ENCODE peak calls at places on chromosomes 2 and 18, in nine cellular contexts. Z is posterior vena cava; H is K562; S is esophagus squamous epithelium; A is T-helper 9 cell; X is effector memory CD8-positive, alpha-beta T cell; I is NCI-H146; O is erythroblast; U is IMR-90. P is an unnamed sample.

GRCh38 chr2:12251121-12251520 is 465.6 kb upstream of the TRIB2 start:
- DNase-seq in Z (no peak), H (no peak), S (no peak), A (no peak), X (no peak), I (no peak), O (no peak), U (no peak), P (no peak)

GRCh38 chr18:1018211-1018651 is 113.6 kb downstream of the ADCYAP1 start:
- DNase-seq in Z (no peak), H (no peak), S (no peak), A (no peak), X (no peak), I (peak), O (no peak), U (peak), P (no peak)

GRCh38 chr18:67216846-67217245 is 299.7 kb downstream of the DSEL start:
- DNase-seq in Z (no peak), H (no peak), S (no peak), A (no peak), X (no peak), I (no peak), O (no peak), U (peak), P (no peak)

GRCh38 chr2:231604101-231604684 is 11.5 kb downstream of the TEX44 start:
- DNase-seq in Z (peak), H (no peak), S (no peak), A (peak), X (no peak), I (peak), O (no peak), U (no peak), P (no peak)

GRCh38 chr18:8409151-8409550 is 200.1 kb upstream of the RAB12 start:
- DNase-seq in Z (no peak), H (no peak), S (no peak), A (no peak), X (no peak), I (no peak), O (no peak), U (no peak), P (no peak)

GRCh38 chr2:176637497-176638166 is 368.4 kb downstream of the MTX2 start:
- DNase-seq in Z (peak), H (no peak), S (no peak), A (no peak), X (no peak), I (peak), O (no peak), U (peak), P (no peak)

GRCh38 chr18:59921384-59921891 is 21.6 kb downstream of the PMAIP1 start:
- DNase-seq in Z (no peak), H (no peak), S (no peak), A (peak), X (peak), I (no peak), O (no peak), U (no peak), P (peak)

GRCh38 chr2:10242998-10243925 is 59.4 kb upstream of the HPCAL1 start:
- DNase-seq in Z (peak), H (no peak), S (no peak), A (no peak), X (no peak), I (no peak), O (no peak), U (no peak), P (no peak)

GRCh38 chr2:70569559-70569958 is 15.9 kb upstream of the TGFA start:
- DNase-seq in Z (no peak), H (no peak), S (no peak), A (no peak), X (no peak), I (no peak), O (no peak), U (no peak), P (no peak)

GRCh38 chr2:55490554-55490953 is 29.0 kb upstream of the CFAP36 start:
- DNase-seq in Z (no peak), H (peak), S (no peak), A (no peak), X (no peak), I (peak), O (peak), U (peak), P (no peak)

GRCh38 chr18:3060667-3061580 is 48.0 kb upstream of the LPIN2 start:
- DNase-seq in Z (no peak), H (no peak), S (no peak), A (peak), X (peak), I (no peak), O (no peak), U (no peak), P (no peak)

GRCh38 chr18:7116832-7117389 is 686 bp downstream of the LAMA1 start:
- DNase-seq in Z (no peak), H (no peak), S (no peak), A (no peak), X (no peak), I (no peak), O (no peak), U (no peak), P (no peak)

GRCh38 chr2:84293791-84294380 is 165.2 kb downstream of the SUCLG1 start:
- DNase-seq in Z (no peak), H (no peak), S (no peak), A (no peak), X (no peak), I (no peak), O (no peak), U (no peak), P (no peak)

GRCh38 chr2:160205511-160205910 is 5.4 kb upstream of the ITGB6 start:
- DNase-seq in Z (peak), H (no peak), S (peak), A (no peak), X (no peak), I (no peak), O (no peak), U (peak), P (no peak)

GRCh38 chr2:138922973-138923563 is 142.9 kb upstream of the NXPH2 start:
- DNase-seq in Z (no peak), H (no peak), S (no peak), A (no peak), X (no peak), I (peak), O (no peak), U (no peak), P (no peak)

GRCh38 chr2:28377201-28377816 is 15.3 kb upstream of the FOSL2 start:
- DNase-seq in Z (no peak), H (peak), S (no peak), A (no peak), X (no peak), I (no peak), O (no peak), U (no peak), P (no peak)

GRCh38 chr2:10452956-10453885 is 5.1 kb upstream of the ODC1 start:
- DNase-seq in Z (no peak), H (no peak), S (no peak), A (no peak), X (no peak), I (peak), O (no peak), U (no peak), P (no peak)

GRCh38 chr2:128314348-128315121 is 4.1 kb downstream of the HS6ST1 start:
- DNase-seq in Z (peak), H (no peak), S (no peak), A (no peak), X (no peak), I (no peak), O (no peak), U (no peak), P (no peak)

GRCh38 chr2:7023542-7023941 is 106.3 kb downstream of the RNF144A start:
- DNase-seq in Z (peak), H (no peak), S (no peak), A (no peak), X (no peak), I (no peak), O (peak), U (no peak), P (no peak)

GRCh38 chr2:206981739-206982336 is 42.5 kb downstream of the CPO start:
- DNase-seq in Z (peak), H (peak), S (no peak), A (peak), X (peak), I (peak), O (peak), U (peak), P (no peak)

GRCh38 chr2:88832992-88833389 is 141.5 kb downstream of the RPIA start:
- DNase-seq in Z (no peak), H (no peak), S (no peak), A (no peak), X (no peak), I (no peak), O (no peak), U (no peak), P (no peak)

GRCh38 chr2:189536830-189537229 is 43.8 kb downstream of the SLC40A1 start:
- DNase-seq in Z (no peak), H (no peak), S (no peak), A (no peak), X (no peak), I (no peak), O (peak), U (no peak), P (no peak)

GRCh38 chr2:222944971-222945740 is 84.3 kb downstream of the ACSL3 start:
- DNase-seq in Z (no peak), H (no peak), S (no peak), A (no peak), X (no peak), I (no peak), O (no peak), U (no peak), P (no peak)

GRCh38 chr2:37871453-37872191 is 53.5 kb upstream of the RMDN2 start:
- DNase-seq in Z (no peak), H (no peak), S (no peak), A (no peak), X (no peak), I (no peak), O (no peak), U (peak), P (peak)

GRCh38 chr2:113770929-113771328 is 14.5 kb upstream of the SLC35F5 start:
- DNase-seq in Z (no peak), H (no peak), S (no peak), A (no peak), X (no peak), I (no peak), O (no peak), U (no peak), P (no peak)

GRCh38 chr2:220787251-220787650 is 784.9 kb downstream of the EPHA4 start:
- DNase-seq in Z (no peak), H (no peak), S (no peak), A (no peak), X (no peak), I (no peak), O (no peak), U (no peak), P (no peak)

GRCh38 chr2:102284611-102285010 is 26.8 kb upstream of the IL1RL1 start:
- DNase-seq in Z (no peak), H (no peak), S (no peak), A (no peak), X (no peak), I (no peak), O (no peak), U (no peak), P (no peak)

GRCh38 chr18:9757851-9758587 is 49.9 kb downstream of the RAB31 start:
- DNase-seq in Z (no peak), H (peak), S (no peak), A (no peak), X (no peak), I (no peak), O (no peak), U (peak), P (no peak)

GRCh38 chr2:165953306-165953654 is 296 bp downstream of the TTC21B start:
- DNase-seq in Z (no peak), H (no peak), S (no peak), A (no peak), X (no peak), I (no peak), O (no peak), U (no peak), P (no peak)